ENCODE peak calls at places on chromosomes 7 and 10, in eight cellular contexts. X is mesendoderm, B is mammary epithelial cell, V is AG04450, W is caudate nucleus, J is IMR-90, C is SJSA1, Z is GM23248. U is an unnamed sample.

GRCh38 chr7:24905996-24906770 is 73.8 kb downstream of the OSBPL3 start:
- DNase-seq in J (no peak), W (no peak), Z (peak; percentile 46), X (peak; percentile 42), V (no peak), C (no peak), B (peak; percentile 78), U (no peak)

GRCh38 chr7:442457-442856 is 77.2 kb downstream of the PDGFA start:
- DNase-seq in B (no peak), W (no peak), V (no peak), C (no peak), Z (no peak), X (no peak), J (no peak), U (no peak)

GRCh38 chr10:18140149-18140956 is at the start of gene CACNB2:
- DNase-seq in B (peak; percentile 13), X (peak; percentile 77), Z (peak; percentile 65), V (no peak), C (no peak), J (peak; percentile 51), W (peak; percentile 73), U (no peak)

GRCh38 chr7:134515569-134516468 is 11.5 kb upstream of the AKR1B10 start:
- DNase-seq in C (peak; percentile 59), Z (peak; percentile 97), X (no peak), V (peak; percentile 61), B (peak; percentile 95), W (no peak), J (peak; percentile 93), U (no peak)

GRCh38 chr7:158863611-158864506 is 7.5 kb downstream of the DYNC2I1 start:
- DNase-seq in X (peak; percentile 71), V (no peak), C (peak; percentile 76), Z (peak; percentile 81), B (peak; percentile 70), J (peak; percentile 60), W (no peak), U (no peak)

GRCh38 chr7:104149822-104150221 is 58.0 kb downstream of the ORC5 start:
- DNase-seq in C (no peak), X (no peak), W (no peak), Z (no peak), J (no peak), B (no peak), V (no peak), U (no peak)

GRCh38 chr10:44363716-44364115 is 21.2 kb downstream of the CXCL12 start:
- DNase-seq in X (no peak), Z (no peak), B (no peak), V (no peak), C (no peak), W (no peak), J (no peak), U (no peak)

GRCh38 chr7:40297741-40298311 is 163.0 kb downstream of the SUGCT start:
- DNase-seq in X (no peak), J (peak; percentile 38), C (no peak), B (peak; percentile 16), V (no peak), W (no peak), Z (peak; percentile 21), U (no peak)

GRCh38 chr7:98286701-98287485 is 5.4 kb downstream of the BRI3 start:
- DNase-seq in W (no peak), X (no peak), J (no peak), B (no peak), V (no peak), C (no peak), Z (peak; percentile 51), U (no peak)

GRCh38 chr10:4519691-4520402 is 306.2 kb upstream of the AKR1E2 start:
- DNase-seq in C (no peak), X (no peak), J (peak; percentile 72), Z (peak; percentile 75), W (no peak), B (peak; percentile 79), V (no peak), U (no peak)

GRCh38 chr10:68578945-68579344 is 18.8 kb downstream of the TET1 start:
- DNase-seq in W (no peak), J (peak; percentile 62), V (no peak), Z (no peak), B (no peak), X (no peak), C (no peak), U (no peak)

GRCh38 chr10:35341521-35341920 is 5.2 kb downstream of the CCNY start:
- DNase-seq in V (no peak), B (no peak), J (no peak), W (no peak), X (no peak), Z (no peak), C (no peak), U (no peak)

GRCh38 chr7:106603300-106603699 is 57.7 kb downstream of the CCDC71L start:
- DNase-seq in B (no peak), X (no peak), J (no peak), C (no peak), W (no peak), V (no peak), Z (no peak), U (no peak)

GRCh38 chr7:141369422-141369821 is 181.8 kb upstream of the AGK start:
- DNase-seq in Z (no peak), W (no peak), C (no peak), B (no peak), X (no peak), V (no peak), J (no peak), U (no peak)

GRCh38 chr10:124643281-124644009 is 100.7 kb downstream of the FAM53B start:
- DNase-seq in V (no peak), J (no peak), Z (no peak), C (no peak), W (no peak), X (no peak), B (no peak), U (no peak)

GRCh38 chr7:107993879-107994278 is 9.1 kb downstream of the LAMB1 start:
- DNase-seq in Z (no peak), C (no peak), X (no peak), W (no peak), J (peak; percentile 46), V (no peak), B (no peak), U (no peak)
- H3K27ac ChIP-seq in Z (no peak overlapping the region), C (peak overlapping the region; percentile 77), X (no peak overlapping the region), W (no peak overlapping the region), J (peak overlapping the region; percentile 60), V (peak overlapping the region; percentile 21), B (no peak overlapping the region), U (no peak overlapping the region)

GRCh38 chr7:75953918-75954317 is 39.0 kb downstream of the POR start:
- DNase-seq in X (no peak), Z (no peak), B (no peak), C (no peak), V (no peak), W (no peak), J (no peak), U (no peak)
- H3K27ac ChIP-seq in X (no peak overlapping the region), Z (no peak overlapping the region), B (no peak overlapping the region), C (no peak overlapping the region), V (no peak overlapping the region), W (no peak overlapping the region), J (no peak overlapping the region), U (no peak overlapping the region)

GRCh38 chr10:69829792-69830191 is 28.1 kb downstream of the COL13A1 start:
- DNase-seq in W (no peak), Z (no peak), B (no peak), V (no peak), J (no peak), X (no peak), C (no peak), U (no peak)

GRCh38 chr10:69826789-69827532 is 25.3 kb downstream of the COL13A1 start:
- DNase-seq in Z (no peak), X (no peak), J (no peak), C (no peak), V (no peak), B (no peak), W (no peak), U (no peak)

GRCh38 chr10:69826094-69826493 is 24.4 kb downstream of the COL13A1 start:
- DNase-seq in W (no peak), Z (no peak), X (no peak), V (no peak), B (no peak), C (no peak), J (no peak), U (no peak)

GRCh38 chr10:69825604-69826003 is 23.9 kb downstream of the COL13A1 start:
- DNase-seq in J (no peak), C (no peak), Z (no peak), V (no peak), X (no peak), B (no peak), W (no peak), U (no peak)

DNA sequence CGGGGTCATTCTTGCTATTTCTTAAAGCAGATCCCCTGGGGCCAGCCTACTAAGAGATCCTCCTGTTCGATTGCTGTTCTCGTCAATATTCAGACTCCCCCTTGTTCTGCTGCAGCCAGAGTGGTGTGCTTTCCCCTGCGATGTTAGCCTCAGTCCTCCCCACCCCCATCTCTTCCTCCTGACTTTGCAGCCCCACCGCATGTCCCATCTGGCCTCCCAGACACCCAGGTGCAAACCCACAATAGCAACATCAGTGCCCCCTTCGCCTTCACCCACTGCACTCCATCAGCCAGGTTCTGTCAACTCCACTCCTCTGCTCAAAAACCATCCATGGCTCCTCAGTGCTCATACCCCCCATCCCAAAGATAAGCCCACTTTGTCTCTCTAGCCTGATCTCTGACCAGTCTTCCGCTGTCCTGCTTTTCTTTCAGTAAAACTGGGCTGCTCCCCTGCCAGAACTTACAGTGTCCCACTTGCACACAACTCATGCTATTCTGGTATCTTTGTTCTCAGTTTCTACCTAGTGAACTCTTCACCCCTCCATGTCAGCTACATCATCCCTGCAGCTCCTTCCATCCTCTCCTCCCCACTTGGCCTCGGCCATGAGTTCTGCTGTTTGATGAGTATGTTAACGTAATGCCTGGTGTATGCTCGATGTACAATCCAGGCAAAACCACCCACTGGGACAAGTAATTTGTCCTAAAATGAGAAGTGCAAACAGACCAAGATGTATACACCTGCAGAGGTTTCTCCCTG is 26.6 kb downstream of the COL13A1 start:
- DNase-seq in J (no peak), V (no peak), C (no peak), B (no peak), X (no peak), Z (no peak), W (no peak), U (no peak)
- H3K27ac ChIP-seq in J (no peak overlapping the region), V (no peak overlapping the region), C (no peak overlapping the region), B (no peak overlapping the region), X (no peak overlapping the region), Z (no peak overlapping the region), W (no peak overlapping the region), U (no peak overlapping the region)

GRCh38 chr7:47514818-47515217 is 67.1 kb downstream of the TNS3 start:
- DNase-seq in W (no peak), Z (no peak), J (peak; percentile 44), V (no peak), C (no peak), B (no peak), X (no peak), U (no peak)

GRCh38 chr7:47513741-47514241 is 68.1 kb downstream of the TNS3 start:
- DNase-seq in Z (peak; percentile 87), J (peak; percentile 93), B (no peak), V (peak; percentile 94), W (no peak), X (no peak), C (peak; percentile 87), U (no peak)

GRCh38 chr7:47515305-47515834 is 66.5 kb downstream of the TNS3 start:
- DNase-seq in W (no peak), C (no peak), X (no peak), B (no peak), V (no peak), Z (no peak), J (no peak), U (no peak)

GRCh38 chr7:47512481-47513176 is 69.3 kb downstream of the TNS3 start:
- DNase-seq in Z (no peak), C (no peak), X (no peak), B (no peak), W (no peak), V (no peak), J (no peak), U (no peak)

GRCh38 chr7:47514367-47514766 is 67.5 kb downstream of the TNS3 start:
- DNase-seq in X (no peak), B (no peak), W (no peak), V (no peak), J (no peak), Z (no peak), C (no peak), U (no peak)
- H3K27ac ChIP-seq in X (no peak overlapping the region), B (no peak overlapping the region), W (peak overlapping the region; percentile 1), V (peak overlapping the region; percentile 73), J (peak overlapping the region; percentile 27), Z (peak overlapping the region; percentile 79), C (peak overlapping the region; percentile 86), U (no peak overlapping the region)